ENCODE peak calls at places on chromosomes 11 and 22, in six cellular contexts. Q is A549, U is K562, T is endothelial cell of umbilical vein, C is HepG2, Z is GM12878. B is an unnamed sample.

GRCh38 chr22:23180893-23181762 is 819 bp downstream of the BCR start:
- DNase-seq in Q (peak), U (peak), T (peak), C (no peak), Z (no peak), B (peak)

GRCh38 chr22:17775781-17776470 is 1.7 kb upstream of the BID start:
- DNase-seq in Q (no peak), U (no peak), T (no peak), C (no peak), Z (no peak), B (no peak)

GRCh38 chr11:37978647-37979046 is 1380.6 kb upstream of the RAG2 start:
- DNase-seq in Q (no peak), U (no peak), T (peak), C (no peak), Z (no peak), B (no peak)

GRCh38 chr22:25492950-25493790 is 71.3 kb upstream of the GRK3 start:
- DNase-seq in Q (no peak), U (no peak), T (no peak), C (no peak), Z (no peak), B (no peak)

GRCh38 chr11:1041471-1041870 is 5.0 kb upstream of the MUC6 start:
- DNase-seq in Q (no peak), U (no peak), T (no peak), C (no peak), Z (no peak), B (no peak)

GRCh38 chr11:112719736-112720525 is 241.3 kb upstream of the NCAM1 start:
- DNase-seq in Q (no peak), U (no peak), T (no peak), C (no peak), Z (no peak), B (no peak)

GRCh38 chr11:12303431-12304149 is 73.8 kb upstream of the PARVA start:
- DNase-seq in Q (no peak), U (no peak), T (no peak), C (no peak), Z (no peak), B (no peak)

GRCh38 chr11:456533-456932 is 6.5 kb downstream of the PTDSS2 start:
- DNase-seq in Q (no peak), U (no peak), T (no peak), C (no peak), Z (no peak), B (no peak)

GRCh38 chr11:84564180-84564866 is 1062.8 kb downstream of the DLG2 start:
- DNase-seq in Q (peak), U (peak), T (peak), C (peak), Z (no peak), B (peak)

GRCh38 chr11:77249427-77249826 is 52.1 kb downstream of the GDPD4 start:
- DNase-seq in Q (no peak), U (no peak), T (peak), C (no peak), Z (no peak), B (no peak)

GRCh38 chr22:46002757-46003270 is 25.9 kb upstream of the WNT7B start:
- DNase-seq in Q (no peak), U (peak), T (no peak), C (no peak), Z (no peak), B (peak)

GRCh38 chr11:26621147-26621546 is 49.1 kb upstream of the MUC15 start:
- DNase-seq in Q (peak), U (no peak), T (no peak), C (no peak), Z (no peak), B (no peak)

GRCh38 chr11:78795862-78796261 is 221.2 kb upstream of the NARS2 start:
- DNase-seq in Q (no peak), U (no peak), T (no peak), C (no peak), Z (no peak), B (no peak)

GRCh38 chr22:37432708-37433054 is 5.4 kb upstream of the ELFN2 start:
- DNase-seq in Q (no peak), U (no peak), T (no peak), C (no peak), Z (no peak), B (no peak)

GRCh38 chr11:75820636-75821035 is 5.6 kb downstream of the UVRAG start:
- DNase-seq in Q (no peak), U (no peak), T (no peak), C (no peak), Z (no peak), B (peak)

GRCh38 chr11:8732276-8732675 is 49.7 kb downstream of the RPL27A start:
- DNase-seq in Q (no peak), U (no peak), T (peak), C (no peak), Z (peak), B (peak)

GRCh38 chr11:125433454-125434121 is 62.5 kb downstream of the FEZ1 start:
- DNase-seq in Q (peak), U (peak), T (peak), C (peak), Z (no peak), B (peak)

GRCh38 chr11:68498313-68498712 is 37.8 kb downstream of the PPP6R3 start:
- DNase-seq in Q (no peak), U (no peak), T (no peak), C (no peak), Z (no peak), B (no peak)

GRCh38 chr11:62437616-62438015 is 18.8 kb downstream of the SCGB1A1 start:
- DNase-seq in Q (no peak), U (no peak), T (no peak), C (no peak), Z (no peak), B (no peak)

GRCh38 chr11:62438641-62439040 is 19.8 kb downstream of the SCGB1A1 start:
- DNase-seq in Q (no peak), U (no peak), T (no peak), C (peak), Z (no peak), B (no peak)

GRCh38 chr11:62435741-62436485 is 17.1 kb downstream of the SCGB1A1 start:
- DNase-seq in Q (no peak), U (no peak), T (no peak), C (no peak), Z (no peak), B (no peak)

GRCh38 chr11:62443390-62444201 is 24.8 kb downstream of the SCGB1A1 start:
- DNase-seq in Q (no peak), U (no peak), T (no peak), C (no peak), Z (no peak), B (no peak)

GRCh38 chr11:62439785-62440602 is 21.2 kb downstream of the SCGB1A1 start:
- DNase-seq in Q (no peak), U (peak), T (peak), C (no peak), Z (no peak), B (peak)
- TF ChIP-seq MAX in Q (no peak), U (no peak), T (no peak), C (no peak), Z (no peak), B (no peak)

GRCh38 chr22:27193636-27194035 is 536.2 kb downstream of the MIAT start:
- DNase-seq in Q (no peak), U (no peak), T (no peak), C (no peak), Z (no peak), B (no peak)

GRCh38 chr22:27196483-27196882 is 539.1 kb downstream of the MIAT start:
- DNase-seq in Q (no peak), U (no peak), T (no peak), C (no peak), Z (no peak), B (no peak)

GRCh38 chr22:27195516-27195915 is 538.1 kb downstream of the MIAT start:
- DNase-seq in Q (no peak), U (no peak), T (no peak), C (no peak), Z (no peak), B (no peak)

GRCh38 chr22:27194096-27194748 is 536.8 kb downstream of the MIAT start:
- DNase-seq in Q (no peak), U (no peak), T (no peak), C (no peak), Z (no peak), B (no peak)

DNA sequence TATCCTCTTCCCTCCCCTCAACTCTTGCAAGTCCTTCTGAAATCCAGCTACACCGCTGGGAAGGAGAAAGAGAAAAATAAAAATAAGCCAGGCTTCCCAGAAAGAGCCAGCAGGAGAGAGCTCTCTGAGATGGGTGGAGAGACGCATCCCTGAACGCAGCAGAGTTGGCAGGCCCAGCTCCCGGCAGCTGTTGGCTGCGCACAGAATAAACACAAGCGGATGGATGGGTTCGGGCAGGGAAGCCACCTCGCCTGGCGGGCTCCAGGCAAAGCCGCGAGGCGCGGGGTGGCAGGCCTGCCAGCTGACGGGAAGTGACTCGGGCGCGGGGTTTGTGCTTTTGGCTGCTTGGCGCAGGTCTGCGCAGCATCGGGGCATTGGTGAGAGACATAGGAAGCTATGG is 537.7 kb downstream of the MIAT start:
- DNase-seq in Q (no peak), U (no peak), T (no peak), C (no peak), Z (no peak), B (no peak)
- TF ChIP-seq MYC in Q (no peak), U (no peak), T (no peak), C (no peak), Z (no peak), B (no peak)

DNA sequence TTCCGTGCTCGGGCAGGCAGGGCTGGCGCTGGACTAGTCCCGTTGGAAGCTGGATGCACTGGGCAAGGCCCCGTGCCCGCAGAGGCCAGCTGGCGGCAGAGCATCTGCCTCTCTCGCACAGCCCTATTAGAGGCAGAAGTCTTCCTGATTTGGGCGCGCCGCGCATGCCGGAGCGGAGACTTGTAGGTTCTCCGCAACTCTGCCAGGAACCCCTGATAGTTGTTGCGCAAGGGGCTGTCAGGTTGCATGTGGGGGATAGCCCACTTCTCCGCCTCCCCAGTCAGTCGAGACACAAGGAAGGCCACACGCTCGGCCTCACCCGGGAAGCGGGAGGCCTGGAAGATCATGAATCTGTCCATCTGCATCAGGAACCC is 1.2 kb downstream of the RTL6 start:
- DNase-seq in Q (no peak), U (no peak), T (no peak), C (no peak), Z (no peak), B (no peak)
- H3K4me3 ChIP-seq in Q (peak), U (no peak), T (no peak), C (no peak), Z (no peak), B (no peak)

GRCh38 chr22:38864361-38865191 is 7.4 kb downstream of the CBX6 start:
- DNase-seq in Q (no peak), U (no peak), T (peak), C (no peak), Z (no peak), B (no peak)
- TF ChIP-seq MAX in Q (no peak), U (no peak), T (no peak), C (no peak), Z (no peak), B (no peak)

DNA sequence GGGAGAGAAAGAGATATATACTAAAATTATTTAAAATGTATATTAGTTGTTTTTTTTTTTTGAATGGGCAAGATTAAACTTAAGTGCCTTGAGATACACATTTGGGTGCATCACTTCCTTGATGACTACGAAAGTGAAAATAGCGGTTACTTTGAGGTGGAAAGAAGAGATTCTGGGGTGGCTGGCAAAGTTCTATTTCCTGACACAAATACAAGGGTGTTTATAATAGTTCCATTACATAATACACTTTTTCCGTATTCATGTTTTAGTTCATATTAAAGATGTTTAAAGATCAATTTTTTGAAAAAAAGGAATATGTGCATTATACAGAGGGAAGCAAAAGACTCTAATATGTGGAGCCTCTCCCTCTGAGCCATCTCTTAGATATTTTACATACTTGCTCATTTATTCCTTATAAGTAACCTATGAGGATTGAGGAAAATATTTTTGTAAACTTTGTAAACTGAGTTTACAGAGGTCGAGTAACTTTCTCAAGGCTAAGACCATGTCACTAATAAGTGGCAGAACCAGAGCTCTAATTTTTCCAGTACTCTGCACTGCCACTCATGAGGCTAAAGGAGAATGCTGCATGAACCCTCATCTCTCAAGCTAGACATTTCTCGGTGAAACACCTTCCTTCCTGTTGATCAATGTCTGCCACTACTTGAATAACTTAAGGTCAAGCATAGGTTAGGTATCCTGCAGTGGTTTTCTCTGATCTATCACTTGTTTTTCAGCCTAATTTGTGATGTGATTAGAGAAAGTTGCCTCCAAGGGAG is 58.7 kb downstream of the DDIAS start:
- DNase-seq in Q (no peak), U (no peak), T (no peak), C (no peak), Z (peak), B (no peak)
- TF ChIP-seq MYC in Q (no peak), U (no peak), T (no peak), C (no peak), Z (no peak), B (no peak)

DNA sequence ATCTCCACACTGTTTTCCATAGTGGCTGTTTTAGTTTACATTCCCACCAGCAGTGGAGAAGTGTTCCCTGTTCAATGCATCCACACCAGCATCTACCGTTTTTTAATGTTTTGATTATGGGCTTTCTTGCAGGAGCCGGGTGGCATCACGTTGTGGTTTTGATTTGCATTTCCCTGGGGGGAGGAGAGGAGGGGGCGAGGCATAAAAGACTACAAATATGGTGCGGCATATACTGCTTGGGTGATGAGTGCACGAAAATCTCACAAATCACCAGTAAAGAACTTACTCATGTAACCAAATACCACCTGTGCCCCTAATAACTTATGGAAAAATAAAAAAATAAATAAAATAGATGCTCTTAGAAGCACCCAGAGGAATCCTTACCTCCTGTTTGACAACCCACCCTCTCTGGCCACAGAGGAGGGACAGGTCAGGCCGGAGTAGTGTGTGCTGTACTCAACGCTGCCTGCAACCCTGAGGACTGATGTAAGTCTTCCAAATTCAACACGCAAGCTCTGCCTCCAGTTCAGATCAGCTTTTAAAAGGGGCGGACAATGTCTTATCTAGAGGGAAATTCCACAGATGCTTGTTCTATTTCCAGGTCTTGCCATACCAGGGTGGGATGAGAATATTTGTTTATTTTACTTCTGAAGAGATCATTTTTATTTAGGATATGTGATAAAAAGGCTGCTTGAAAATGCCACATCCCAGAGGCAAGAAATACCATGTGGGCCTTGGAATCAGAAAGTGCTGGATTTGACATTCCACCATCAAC is 329.6 kb upstream of the B3GAT1 start:
- DNase-seq in Q (no peak), U (no peak), T (peak), C (peak), Z (no peak), B (no peak)
- H3K4me3 ChIP-seq in Q (no peak), U (no peak), T (peak), C (no peak), Z (no peak), B (no peak)

B was measured in NB4.